ENCODE peak calls at places on chromosomes 4 and X, in four cellular contexts. One of them, this sample, is unnamed.

GRCh38 chr4:85807247-85807915 is 332.4 kb downstream of the ARHGAP24 start:
- DNase-seq in Panc1: no peak
- DNase-seq in sigmoid colon: no peak
- DNase-seq in upper lobe of left lung: no peak
- DNase-seq in this sample: no peak

GRCh38 chr4:77220841-77221613 is 64.0 kb downstream of the CCNG2 start:
- DNase-seq in sigmoid colon: no peak
- DNase-seq in Panc1: no peak
- DNase-seq in upper lobe of left lung: no peak
- DNase-seq in this sample: no peak

GRCh38 chr4:95513022-95513421 is 35.8 kb downstream of the UNC5C start:
- DNase-seq in sigmoid colon: no peak
- DNase-seq in Panc1: no peak
- DNase-seq in upper lobe of left lung: no peak
- DNase-seq in this sample: no peak

GRCh38 chr4:41471672-41472071 is 66.3 kb upstream of the LIMCH1 start:
- DNase-seq in Panc1: no peak
- DNase-seq in sigmoid colon: no peak
- DNase-seq in upper lobe of left lung: no peak
- DNase-seq in this sample: no peak

GRCh38 chrX:142238536-142238935 is 33.4 kb upstream of the MAGEC2 start:
- DNase-seq in Panc1: no peak
- DNase-seq in upper lobe of left lung: no peak
- DNase-seq in sigmoid colon: no peak
- DNase-seq in this sample: no peak

GRCh38 chrX:153687121-153688039 is at the start of gene SLC6A8:
- DNase-seq in upper lobe of left lung: peak; percentile 90
- DNase-seq in sigmoid colon: peak; percentile 91
- DNase-seq in Panc1: no peak
- DNase-seq in this sample: peak; percentile 74

GRCh38 chr4:68732653-68733466 is 62.4 kb upstream of the UGT2B15 start:
- DNase-seq in Panc1: no peak
- DNase-seq in sigmoid colon: no peak
- DNase-seq in upper lobe of left lung: no peak
- DNase-seq in this sample: no peak

GRCh38 chr4:124940387-124940786 is 227.9 kb upstream of the ANKRD50 start:
- DNase-seq in upper lobe of left lung: no peak
- DNase-seq in sigmoid colon: no peak
- DNase-seq in Panc1: peak; percentile 86
- DNase-seq in this sample: no peak

GRCh38 chrX:119784747-119785446 is 6.5 kb downstream of the RPL39 start:
- DNase-seq in upper lobe of left lung: no peak
- DNase-seq in sigmoid colon: no peak
- DNase-seq in Panc1: peak; percentile 38
- DNase-seq in this sample: peak; percentile 44

GRCh38 chr4:169854090-169854489 is 96.3 kb upstream of the HPF1 start:
- DNase-seq in upper lobe of left lung: no peak
- DNase-seq in sigmoid colon: no peak
- DNase-seq in Panc1: no peak
- DNase-seq in this sample: no peak
- TF ChIP-seq POLR2AphosphoS5 in upper lobe of left lung: no peak
- TF ChIP-seq POLR2AphosphoS5 in sigmoid colon: no peak
- TF ChIP-seq POLR2AphosphoS5 in Panc1: no peak
- TF ChIP-seq POLR2AphosphoS5 in this sample: no peak

GRCh38 chr4:73257242-73257994 is 1.2 kb downstream of the ANKRD17 start:
- DNase-seq in Panc1: no peak
- DNase-seq in upper lobe of left lung: no peak
- DNase-seq in sigmoid colon: peak; percentile 90
- DNase-seq in this sample: peak; percentile 80
- TF ChIP-seq POLR2AphosphoS5 in Panc1: no peak
- TF ChIP-seq POLR2AphosphoS5 in upper lobe of left lung: no peak
- TF ChIP-seq POLR2AphosphoS5 in sigmoid colon: peak; percentile 49
- TF ChIP-seq POLR2AphosphoS5 in this sample: no peak

GRCh38 chr4:102687373-102687981 is 73.3 kb downstream of the MANBA start:
- DNase-seq in sigmoid colon: no peak
- DNase-seq in Panc1: no peak
- DNase-seq in upper lobe of left lung: no peak
- DNase-seq in this sample: no peak
- TF ChIP-seq POLR2AphosphoS5 in sigmoid colon: no peak
- TF ChIP-seq POLR2AphosphoS5 in Panc1: no peak
- TF ChIP-seq POLR2AphosphoS5 in upper lobe of left lung: no peak
- TF ChIP-seq POLR2AphosphoS5 in this sample: no peak

GRCh38 chrX:118526149-118526548 is 30.5 kb downstream of the DOCK11 start:
- DNase-seq in upper lobe of left lung: no peak
- DNase-seq in Panc1: no peak
- DNase-seq in sigmoid colon: no peak
- DNase-seq in this sample: no peak

GRCh38 chrX:118525146-118525725 is 29.6 kb downstream of the DOCK11 start:
- DNase-seq in upper lobe of left lung: no peak
- DNase-seq in Panc1: no peak
- DNase-seq in sigmoid colon: no peak
- DNase-seq in this sample: no peak

GRCh38 chrX:118524344-118524743 is 28.7 kb downstream of the DOCK11 start:
- DNase-seq in Panc1: no peak
- DNase-seq in upper lobe of left lung: no peak
- DNase-seq in sigmoid colon: no peak
- DNase-seq in this sample: no peak

GRCh38 chrX:118530537-118530936 is 34.9 kb downstream of the DOCK11 start:
- DNase-seq in sigmoid colon: no peak
- DNase-seq in Panc1: no peak
- DNase-seq in upper lobe of left lung: no peak
- DNase-seq in this sample: no peak

GRCh38 chrX:118528089-118528753 is 32.6 kb downstream of the DOCK11 start:
- DNase-seq in Panc1: no peak
- DNase-seq in sigmoid colon: no peak
- DNase-seq in upper lobe of left lung: no peak
- DNase-seq in this sample: no peak
- TF ChIP-seq POLR2AphosphoS5 in Panc1: no peak
- TF ChIP-seq POLR2AphosphoS5 in sigmoid colon: no peak
- TF ChIP-seq POLR2AphosphoS5 in upper lobe of left lung: no peak
- TF ChIP-seq POLR2AphosphoS5 in this sample: no peak

DNA sequence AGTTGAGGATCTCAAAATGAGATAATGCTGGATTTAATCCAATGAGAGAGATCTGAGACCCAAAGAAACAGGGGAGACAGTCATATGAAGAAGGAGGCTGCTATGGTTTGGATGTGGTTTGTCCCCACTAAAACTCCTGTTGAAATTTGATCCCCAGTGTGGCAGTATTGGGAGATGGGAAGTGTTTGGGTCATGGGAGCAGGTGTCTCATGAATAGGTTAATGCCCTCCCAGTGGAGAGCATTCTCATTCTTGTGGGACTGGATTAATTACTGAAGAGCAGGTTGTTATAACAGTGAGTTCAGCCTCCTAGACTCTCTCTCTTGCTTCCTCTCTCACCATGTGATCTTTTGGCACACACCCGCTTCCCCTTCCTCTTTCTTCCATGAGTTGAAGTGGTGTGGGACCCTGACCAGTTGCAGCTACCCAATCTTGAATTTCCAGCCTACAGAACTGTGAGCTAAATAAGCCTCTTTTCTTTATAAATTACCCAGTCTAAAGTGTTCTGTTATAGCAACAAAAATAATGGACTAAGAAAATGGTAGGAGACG is 70.3 kb downstream of the PPEF2 start:
- DNase-seq in sigmoid colon: no peak
- DNase-seq in Panc1: no peak
- DNase-seq in upper lobe of left lung: no peak
- DNase-seq in this sample: no peak
- TF ChIP-seq POLR2AphosphoS5 in sigmoid colon: no peak
- TF ChIP-seq POLR2AphosphoS5 in Panc1: no peak
- TF ChIP-seq POLR2AphosphoS5 in upper lobe of left lung: no peak
- TF ChIP-seq POLR2AphosphoS5 in this sample: no peak